ENCODE peak calls at places on chromosomes 6 and 20, in six cellular contexts. One of them, this sample, is unnamed.

GRCh38 chr6:23704655-23705054 is 421.4 kb upstream of the NRSN1 start:
- DNase-seq in T-helper 2 cell: no peak
- DNase-seq in cerebellar cortex: no peak
- DNase-seq in upper lobe of right lung: no peak
- DNase-seq in stimulated activated CD8-positive, alpha-beta memory T cell treated with anti-CD3 and anti-CD28 coated beads, Interleukin-2, amount 100 ng/mL, for 48 hours: no peak
- DNase-seq in H7: no peak
- DNase-seq in this sample: peak; percentile 6

GRCh38 chr6:3737149-3737830 is 14.2 kb downstream of the PXDC1 start:
- DNase-seq in stimulated activated CD8-positive, alpha-beta memory T cell treated with anti-CD3 and anti-CD28 coated beads, Interleukin-2, amount 100 ng/mL, for 48 hours: no peak
- DNase-seq in T-helper 2 cell: no peak
- DNase-seq in H7: no peak
- DNase-seq in upper lobe of right lung: no peak
- DNase-seq in cerebellar cortex: no peak
- DNase-seq in this sample: no peak

GRCh38 chr6:165875946-165876345 is 212.9 kb upstream of the PDE10A start:
- DNase-seq in upper lobe of right lung: no peak
- DNase-seq in stimulated activated CD8-positive, alpha-beta memory T cell treated with anti-CD3 and anti-CD28 coated beads, Interleukin-2, amount 100 ng/mL, for 48 hours: no peak
- DNase-seq in cerebellar cortex: no peak
- DNase-seq in T-helper 2 cell: no peak
- DNase-seq in H7: no peak
- DNase-seq in this sample: no peak

GRCh38 chr6:20702366-20702765 is 168.1 kb downstream of the CDKAL1 start:
- DNase-seq in stimulated activated CD8-positive, alpha-beta memory T cell treated with anti-CD3 and anti-CD28 coated beads, Interleukin-2, amount 100 ng/mL, for 48 hours: no peak
- DNase-seq in upper lobe of right lung: no peak
- DNase-seq in cerebellar cortex: peak; percentile 57
- DNase-seq in H7: no peak
- DNase-seq in T-helper 2 cell: no peak
- DNase-seq in this sample: no peak

GRCh38 chr20:3248167-3248992 is 9.4 kb upstream of the SLC4A11 start:
- DNase-seq in H7: peak; percentile 88
- DNase-seq in T-helper 2 cell: no peak
- DNase-seq in cerebellar cortex: no peak
- DNase-seq in stimulated activated CD8-positive, alpha-beta memory T cell treated with anti-CD3 and anti-CD28 coated beads, Interleukin-2, amount 100 ng/mL, for 48 hours: no peak
- DNase-seq in upper lobe of right lung: no peak
- DNase-seq in this sample: no peak

GRCh38 chr20:36279362-36279761 is 26.8 kb upstream of the DLGAP4 start:
- DNase-seq in H7: no peak
- DNase-seq in T-helper 2 cell: no peak
- DNase-seq in upper lobe of right lung: no peak
- DNase-seq in cerebellar cortex: no peak
- DNase-seq in stimulated activated CD8-positive, alpha-beta memory T cell treated with anti-CD3 and anti-CD28 coated beads, Interleukin-2, amount 100 ng/mL, for 48 hours: no peak
- DNase-seq in this sample: no peak

GRCh38 chr6:161406633-161407032 is 132.8 kb upstream of the AGPAT4 start:
- DNase-seq in H7: no peak
- DNase-seq in T-helper 2 cell: no peak
- DNase-seq in stimulated activated CD8-positive, alpha-beta memory T cell treated with anti-CD3 and anti-CD28 coated beads, Interleukin-2, amount 100 ng/mL, for 48 hours: no peak
- DNase-seq in upper lobe of right lung: no peak
- DNase-seq in cerebellar cortex: no peak
- DNase-seq in this sample: peak; percentile 51

GRCh38 chr20:47578543-47578942 is 76.9 kb downstream of the NCOA3 start:
- DNase-seq in T-helper 2 cell: no peak
- DNase-seq in stimulated activated CD8-positive, alpha-beta memory T cell treated with anti-CD3 and anti-CD28 coated beads, Interleukin-2, amount 100 ng/mL, for 48 hours: no peak
- DNase-seq in cerebellar cortex: no peak
- DNase-seq in upper lobe of right lung: no peak
- DNase-seq in H7: no peak
- DNase-seq in this sample: no peak

GRCh38 chr20:58010666-58011065 is 217.8 kb downstream of the ANKRD60 start:
- DNase-seq in stimulated activated CD8-positive, alpha-beta memory T cell treated with anti-CD3 and anti-CD28 coated beads, Interleukin-2, amount 100 ng/mL, for 48 hours: no peak
- DNase-seq in upper lobe of right lung: no peak
- DNase-seq in cerebellar cortex: no peak
- DNase-seq in T-helper 2 cell: no peak
- DNase-seq in H7: no peak
- DNase-seq in this sample: no peak

GRCh38 chr6:12367412-12367811 is 77.3 kb downstream of the EDN1 start:
- DNase-seq in cerebellar cortex: no peak
- DNase-seq in stimulated activated CD8-positive, alpha-beta memory T cell treated with anti-CD3 and anti-CD28 coated beads, Interleukin-2, amount 100 ng/mL, for 48 hours: no peak
- DNase-seq in upper lobe of right lung: no peak
- DNase-seq in T-helper 2 cell: no peak
- DNase-seq in H7: no peak
- DNase-seq in this sample: no peak

GRCh38 chr6:92559002-92559401 is 860.4 kb downstream of the EPHA7 start:
- DNase-seq in cerebellar cortex: no peak
- DNase-seq in T-helper 2 cell: no peak
- DNase-seq in stimulated activated CD8-positive, alpha-beta memory T cell treated with anti-CD3 and anti-CD28 coated beads, Interleukin-2, amount 100 ng/mL, for 48 hours: no peak
- DNase-seq in H7: no peak
- DNase-seq in upper lobe of right lung: no peak
- DNase-seq in this sample: no peak

GRCh38 chr6:44256291-44257006 is 879 bp downstream of the SLC35B2 start:
- DNase-seq in H7: peak; percentile 73
- DNase-seq in T-helper 2 cell: no peak
- DNase-seq in stimulated activated CD8-positive, alpha-beta memory T cell treated with anti-CD3 and anti-CD28 coated beads, Interleukin-2, amount 100 ng/mL, for 48 hours: no peak
- DNase-seq in upper lobe of right lung: no peak
- DNase-seq in cerebellar cortex: peak; percentile 55
- DNase-seq in this sample: no peak

GRCh38 chr6:31597006-31597405 is 4.2 kb upstream of the NCR3 start:
- DNase-seq in H7: peak; percentile 48
- DNase-seq in upper lobe of right lung: no peak
- DNase-seq in cerebellar cortex: no peak
- DNase-seq in T-helper 2 cell: peak; percentile 64
- DNase-seq in stimulated activated CD8-positive, alpha-beta memory T cell treated with anti-CD3 and anti-CD28 coated beads, Interleukin-2, amount 100 ng/mL, for 48 hours: no peak
- DNase-seq in this sample: peak; percentile 60

GRCh38 chr20:35726759-35727711 is 15.0 kb downstream of the RBM39 start:
- DNase-seq in cerebellar cortex: no peak
- DNase-seq in T-helper 2 cell: no peak
- DNase-seq in upper lobe of right lung: no peak
- DNase-seq in H7: no peak
- DNase-seq in stimulated activated CD8-positive, alpha-beta memory T cell treated with anti-CD3 and anti-CD28 coated beads, Interleukin-2, amount 100 ng/mL, for 48 hours: no peak
- DNase-seq in this sample: no peak

GRCh38 chr6:16367584-16367970 is 129.2 kb downstream of the GMPR start:
- DNase-seq in stimulated activated CD8-positive, alpha-beta memory T cell treated with anti-CD3 and anti-CD28 coated beads, Interleukin-2, amount 100 ng/mL, for 48 hours: no peak
- DNase-seq in cerebellar cortex: no peak
- DNase-seq in upper lobe of right lung: no peak
- DNase-seq in T-helper 2 cell: no peak
- DNase-seq in H7: no peak
- DNase-seq in this sample: no peak

GRCh38 chr20:48912065-48912464 is 9.4 kb upstream of the ARFGEF2 start:
- DNase-seq in T-helper 2 cell: no peak
- DNase-seq in upper lobe of right lung: no peak
- DNase-seq in cerebellar cortex: no peak
- DNase-seq in H7: no peak
- DNase-seq in stimulated activated CD8-positive, alpha-beta memory T cell treated with anti-CD3 and anti-CD28 coated beads, Interleukin-2, amount 100 ng/mL, for 48 hours: no peak
- DNase-seq in this sample: no peak

GRCh38 chr6:42158631-42159030 is 14.5 kb upstream of the GUCA1A start:
- DNase-seq in cerebellar cortex: no peak
- DNase-seq in stimulated activated CD8-positive, alpha-beta memory T cell treated with anti-CD3 and anti-CD28 coated beads, Interleukin-2, amount 100 ng/mL, for 48 hours: no peak
- DNase-seq in T-helper 2 cell: no peak
- DNase-seq in H7: no peak
- DNase-seq in upper lobe of right lung: no peak
- DNase-seq in this sample: peak; percentile 79

GRCh38 chr6:45666844-45667243 is 289.1 kb upstream of the SUPT3H start:
- DNase-seq in H7: no peak
- DNase-seq in upper lobe of right lung: no peak
- DNase-seq in cerebellar cortex: no peak
- DNase-seq in T-helper 2 cell: no peak
- DNase-seq in stimulated activated CD8-positive, alpha-beta memory T cell treated with anti-CD3 and anti-CD28 coated beads, Interleukin-2, amount 100 ng/mL, for 48 hours: no peak
- DNase-seq in this sample: no peak